ENCODE peak calls at places on chromosomes 2 and 18, in eight cellular contexts. I is fibroblast of pulmonary artery; F is pancreas; L is lung; T is neural crest cell; M is CD8-positive, alpha-beta T cell; O is right lobe of liver; D is left ventricle myocardium inferior. U is an unnamed sample.
A peak's percentile ranks its signal among the peaks of the same experiment; 100 is the strongest.

GRCh38 chr2:233413529-233414272 is 59.4 kb downstream of the DGKD start:
- DNase-seq in O (peak; percentile 52), L (peak; percentile 78), I (peak; percentile 79), M (peak; percentile 21), D (peak; percentile 64), F (peak; percentile 57), T (no peak), U (peak; percentile 46)

GRCh38 chr18:14179306-14179705 is 47.1 kb upstream of the ZNF519 start:
- DNase-seq in T (no peak), M (no peak), L (no peak), I (no peak), D (no peak), O (no peak), F (no peak), U (no peak)

GRCh38 chr2:201432038-201432437 is 19.2 kb downstream of the TRAK2 start:
- DNase-seq in F (no peak), L (no peak), I (peak; percentile 75), D (no peak), T (no peak), M (no peak), O (no peak), U (no peak)

GRCh38 chr2:63050916-63051794 is 525 bp downstream of the OTX1 start:
- DNase-seq in T (no peak), L (no peak), O (no peak), M (no peak), D (no peak), I (no peak), F (no peak), U (no peak)

GRCh38 chr2:26561918-26562810 is 79.0 kb downstream of the CIB4 start:
- DNase-seq in M (no peak), I (peak; percentile 26), L (no peak), F (peak; percentile 84), O (peak; percentile 59), D (peak; percentile 54), T (no peak), U (peak; percentile 72)

GRCh38 chr2:73085691-73086090 is 14.2 kb upstream of the SFXN5 start:
- DNase-seq in F (peak; percentile 82), D (peak; percentile 84), I (peak; percentile 73), T (peak; percentile 81), O (peak; percentile 86), M (peak; percentile 69), L (peak; percentile 84), U (peak; percentile 89)

GRCh38 chr2:20384949-20385348 is 34.3 kb upstream of the PUM2 start:
- DNase-seq in T (no peak), O (no peak), D (no peak), I (no peak), L (no peak), F (no peak), M (no peak), U (no peak)

GRCh38 chr2:47043142-47043890 is 111.8 kb downstream of the STPG4 start:
- DNase-seq in F (no peak), T (no peak), L (peak; percentile 63), O (no peak), I (peak; percentile 91), M (no peak), D (peak; percentile 61), U (no peak)

GRCh38 chr2:239855863-239856587 is 169.1 kb downstream of the NDUFA10 start:
- DNase-seq in F (no peak), D (no peak), I (no peak), L (no peak), T (no peak), O (no peak), M (no peak), U (peak; percentile 40)

GRCh38 chr2:199160081-199160480 is 297.7 kb downstream of the SATB2 start:
- DNase-seq in D (no peak), M (no peak), T (no peak), I (no peak), L (no peak), O (no peak), F (no peak), U (no peak)

GRCh38 chr2:63792523-63792922 is 49.2 kb upstream of the UGP2 start:
- DNase-seq in I (peak; percentile 77), F (no peak), D (no peak), L (no peak), O (no peak), T (no peak), M (no peak), U (no peak)

GRCh38 chr18:54127759-54128378 is 96.6 kb downstream of the MBD2 start:
- DNase-seq in L (no peak), T (peak; percentile 48), F (no peak), O (no peak), M (no peak), D (no peak), I (peak; percentile 77), U (no peak)

GRCh38 chr2:128270306-128271185 is 48.1 kb downstream of the HS6ST1 start:
- DNase-seq in D (no peak), M (no peak), O (no peak), L (no peak), F (no peak), T (no peak), I (no peak), U (peak; percentile 44)

GRCh38 chr2:112920923-112921532 is 10.1 kb downstream of the IL37 start:
- DNase-seq in O (no peak), F (no peak), I (peak; percentile 18), L (no peak), M (no peak), D (no peak), T (no peak), U (no peak)

GRCh38 chr2:23605236-23605635 is 220.3 kb downstream of the KLHL29 start:
- DNase-seq in D (no peak), L (no peak), F (no peak), I (no peak), T (no peak), M (no peak), O (no peak), U (no peak)

GRCh38 chr18:76621184-76621583 is 126.1 kb upstream of the ZNF516 start:
- DNase-seq in T (no peak), I (no peak), M (no peak), F (no peak), D (no peak), O (no peak), L (no peak), U (no peak)

GRCh38 chr2:31475692-31476091 is 61.1 kb upstream of the XDH start:
- DNase-seq in L (no peak), I (peak; percentile 4), T (no peak), D (no peak), M (no peak), O (no peak), F (no peak), U (no peak)

GRCh38 chr18:72866572-72866900 is 1.3 kb downstream of the NETO1 start:
- DNase-seq in D (no peak), F (no peak), T (no peak), O (no peak), M (no peak), I (no peak), L (no peak), U (no peak)

GRCh38 chr2:41994661-41995060 is 53.2 kb upstream of the PKDCC start:
- DNase-seq in L (no peak), M (no peak), D (no peak), I (no peak), F (no peak), O (no peak), T (no peak), U (no peak)

GRCh38 chr2:12430036-12430795 is 286.5 kb upstream of the TRIB2 start:
- DNase-seq in T (no peak), I (peak; percentile 38), D (no peak), O (no peak), M (no peak), F (no peak), L (no peak), U (no peak)

GRCh38 chr18:57655740-57656139 is 34.1 kb upstream of the NARS1 start:
- DNase-seq in T (no peak), O (no peak), M (no peak), L (no peak), F (no peak), I (no peak), D (no peak), U (no peak)

GRCh38 chr18:78998350-78999055 is 18.9 kb downstream of the SALL3 start:
- DNase-seq in O (no peak), T (no peak), D (no peak), M (no peak), I (no peak), L (no peak), F (no peak), U (no peak)

DNA sequence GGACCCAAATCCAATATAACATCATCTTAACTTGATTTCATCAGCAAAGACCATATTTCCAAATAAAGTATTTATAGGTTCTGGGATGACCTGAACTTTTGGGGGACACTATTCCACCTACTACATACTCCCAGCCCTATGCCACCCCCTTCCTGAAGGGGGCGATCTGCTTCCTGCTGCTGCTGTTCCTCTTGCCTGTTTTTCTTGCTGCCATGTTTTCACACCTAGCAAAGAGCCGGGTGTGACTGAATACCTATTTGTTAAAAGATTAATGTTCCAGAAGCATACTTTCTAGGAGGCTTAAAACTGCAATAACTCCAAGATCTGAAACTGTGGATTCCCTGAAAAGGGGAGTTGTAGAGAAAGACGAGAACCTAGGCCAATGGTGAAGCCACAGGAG is 89.7 kb downstream of the ICOS start:
- DNase-seq in F (no peak), M (no peak), O (no peak), I (no peak), D (no peak), L (no peak), T (no peak), U (no peak)
- TF ChIP-seq CTCF in F (no peak), M (no peak), O (no peak), I (peak; percentile 14), D (no peak), L (no peak), T (peak; percentile 34), U (no peak)

DNA sequence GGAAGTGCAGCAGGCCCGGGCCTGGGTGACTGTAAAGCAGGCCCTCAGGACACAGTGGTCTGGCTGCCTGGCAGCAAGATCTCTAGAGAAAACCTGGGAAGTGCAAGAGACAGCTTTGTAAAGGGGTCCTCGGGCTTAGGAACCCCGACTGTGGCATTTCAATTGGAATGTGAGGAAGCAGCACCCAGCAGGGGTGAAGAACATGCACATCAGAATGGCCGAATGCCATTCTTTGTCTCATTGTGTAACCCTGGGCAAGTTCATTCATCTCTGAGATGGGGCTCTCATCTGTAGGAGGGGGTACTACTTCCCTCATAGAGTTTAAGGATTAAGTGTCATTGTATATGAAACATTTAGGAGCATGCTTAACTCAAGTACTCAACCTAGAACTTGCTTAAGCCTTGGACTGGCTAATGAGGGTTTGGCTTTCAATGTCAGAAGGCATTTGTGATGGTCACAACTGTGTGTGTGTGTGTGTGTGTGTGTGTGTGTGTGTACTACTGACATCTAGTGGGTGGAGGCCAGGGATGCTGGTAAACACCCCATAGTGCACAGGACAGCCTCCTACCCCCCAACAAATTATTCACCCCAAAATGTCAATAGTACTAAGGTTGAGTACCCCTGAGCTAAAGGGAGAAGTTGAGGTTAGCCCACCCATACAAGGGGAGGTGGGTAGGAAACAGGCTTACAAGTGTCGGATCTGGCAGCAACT is 29.3 kb downstream of the MEX3C start:
- DNase-seq in F (no peak), T (no peak), D (no peak), O (no peak), M (no peak), I (no peak), L (no peak), U (no peak)
- TF ChIP-seq CTCF in F (no peak), T (no peak), D (no peak), O (no peak), M (no peak), I (no peak), L (no peak), U (no peak)

GRCh38 chr2:97697252-97698235 is 15.8 kb upstream of the ZAP70 start:
- DNase-seq in D (peak; percentile 89), L (peak; percentile 92), O (peak; percentile 88), F (peak; percentile 87), I (peak; percentile 86), M (peak; percentile 86), T (peak; percentile 95), U (peak; percentile 93)
- TF ChIP-seq CTCF in D (peak; percentile 97), L (peak; percentile 96), O (peak; percentile 97), F (peak; percentile 88), I (peak; percentile 87), M (peak; percentile 85), T (peak; percentile 97), U (peak; percentile 97)

GRCh38 chr2:192749606-192750200 is 555.0 kb upstream of the TMEFF2 start:
- DNase-seq in O (no peak), T (no peak), D (no peak), F (no peak), L (no peak), I (peak; percentile 24), M (no peak), U (no peak)
- TF ChIP-seq CTCF in O (peak; percentile 17), T (peak; percentile 54), D (no peak), F (no peak), L (no peak), I (peak; percentile 37), M (no peak), U (no peak)

U was measured in Peyer's patch.